ENCODE peak calls at places on chromosomes 16 and 17, in nine cellular contexts. J is AG04450, Z is GM10248, R is GM06990, Q is cardiac muscle cell, U is AG09319, I is psoas muscle, K is heart right ventricle, Y is cardiac fibroblast. P is an unnamed sample.

GRCh38 chr17:49696233-49696761 is 11.5 kb downstream of the SLC35B1 start:
- DNase-seq in J (no peak), Z (peak), R (peak), Q (no peak), U (no peak), I (no peak), K (no peak), Y (no peak), P (no peak)

GRCh38 chr16:72848759-72849664 is 198.9 kb downstream of the ZFHX3 start:
- DNase-seq in J (peak), Z (no peak), R (no peak), Q (peak), U (peak), I (peak), K (peak), Y (peak), P (peak)

GRCh38 chr16:4317471-4318170 is 1.8 kb downstream of the GLIS2 start:
- DNase-seq in J (no peak), Z (no peak), R (no peak), Q (peak), U (no peak), I (peak), K (no peak), Y (peak), P (peak)

GRCh38 chr16:50696575-50697420 is 3.4 kb downstream of the NOD2 start:
- DNase-seq in J (no peak), Z (peak), R (peak), Q (peak), U (no peak), I (peak), K (peak), Y (peak), P (no peak)

GRCh38 chr17:27608330-27609230 is 22.4 kb upstream of the LGALS9 start:
- DNase-seq in J (no peak), Z (no peak), R (no peak), Q (no peak), U (no peak), I (no peak), K (no peak), Y (no peak), P (peak)

GRCh38 chr17:27669850-27670249 is 38.9 kb downstream of the LGALS9 start:
- DNase-seq in J (no peak), Z (no peak), R (no peak), Q (no peak), U (no peak), I (no peak), K (no peak), Y (no peak), P (peak)

GRCh38 chr17:63024716-63025115 is 58.7 kb downstream of the TANC2 start:
- DNase-seq in J (no peak), Z (no peak), R (no peak), Q (peak), U (no peak), I (no peak), K (no peak), Y (peak), P (no peak)

GRCh38 chr17:40730974-40731373 is 24.2 kb downstream of the KRT25 start:
- DNase-seq in J (no peak), Z (no peak), R (no peak), Q (no peak), U (no peak), I (no peak), K (no peak), Y (no peak), P (no peak)

GRCh38 chr16:89350701-89351380 is 133.3 kb downstream of the ZNF778 start:
- DNase-seq in J (no peak), Z (no peak), R (no peak), Q (no peak), U (no peak), I (peak), K (no peak), Y (no peak), P (no peak)

GRCh38 chr16:58022601-58023371 is 2.8 kb upstream of the MMP15 start:
- DNase-seq in J (no peak), Z (no peak), R (no peak), Q (peak), U (no peak), I (peak), K (peak), Y (peak), P (peak)

GRCh38 chr16:84084570-84085270 is 32.0 kb downstream of the MBTPS1 start:
- DNase-seq in J (peak), Z (peak), R (peak), Q (peak), U (no peak), I (peak), K (peak), Y (peak), P (no peak)

GRCh38 chr16:15490123-15490711 is 55.8 kb downstream of the BMERB1 start:
- DNase-seq in J (no peak), Z (no peak), R (no peak), Q (no peak), U (no peak), I (no peak), K (no peak), Y (no peak), P (no peak)

GRCh38 chr16:81445926-81446317 is 1.3 kb downstream of the CMIP start:
- DNase-seq in J (no peak), Z (no peak), R (no peak), Q (no peak), U (no peak), I (no peak), K (no peak), Y (no peak), P (no peak)

GRCh38 chr17:21125862-21126261 is 902 bp upstream of the DHRS7B start:
- DNase-seq in J (no peak), Z (no peak), R (no peak), Q (no peak), U (no peak), I (no peak), K (no peak), Y (no peak), P (no peak)

GRCh38 chr16:75252946-75253911 is 1.8 kb upstream of the BCAR1 start:
- DNase-seq in J (no peak), Z (no peak), R (no peak), Q (peak), U (no peak), I (no peak), K (no peak), Y (peak), P (peak)

GRCh38 chr16:84013787-84014569 is 28.6 kb downstream of the SLC38A8 start:
- DNase-seq in J (no peak), Z (peak), R (peak), Q (peak), U (no peak), I (no peak), K (no peak), Y (peak), P (no peak)

GRCh38 chr16:87441886-87442580 is 49.9 kb downstream of the MAP1LC3B start:
- DNase-seq in J (no peak), Z (no peak), R (no peak), Q (no peak), U (no peak), I (peak), K (no peak), Y (no peak), P (peak)

GRCh38 chr17:9512323-9513168 is 63.1 kb downstream of the STX8 start:
- DNase-seq in J (peak), Z (no peak), R (no peak), Q (peak), U (no peak), I (no peak), K (no peak), Y (peak), P (no peak)

GRCh38 chr17:50425682-50426471 is at the start of gene ACSF2:
- DNase-seq in J (no peak), Z (peak), R (peak), Q (peak), U (no peak), I (peak), K (peak), Y (peak), P (no peak)

GRCh38 chr17:38922538-38923291 is 2.7 kb upstream of the LASP1NB start:
- DNase-seq in J (no peak), Z (no peak), R (no peak), Q (peak), U (peak), I (peak), K (peak), Y (peak), P (peak)

GRCh38 chr17:64331366-64331765 is 59.3 kb downstream of the PECAM1 start:
- DNase-seq in J (no peak), Z (no peak), R (no peak), Q (no peak), U (no peak), I (no peak), K (no peak), Y (no peak), P (no peak)

GRCh38 chr17:17042851-17043667 is 802 bp downstream of the MPRIP start:
- DNase-seq in J (no peak), Z (no peak), R (no peak), Q (peak), U (no peak), I (peak), K (peak), Y (no peak), P (peak)

GRCh38 chr17:21171309-21171922 is 42.5 kb downstream of the TMEM11 start:
- DNase-seq in J (no peak), Z (peak), R (peak), Q (no peak), U (no peak), I (no peak), K (no peak), Y (no peak), P (no peak)

GRCh38 chr17:19271751-19272357 is 34.7 kb downstream of the EPN2 start:
- DNase-seq in J (no peak), Z (no peak), R (no peak), Q (no peak), U (no peak), I (no peak), K (no peak), Y (no peak), P (no peak)

GRCh38 chr16:81558444-81559175 is 114.0 kb downstream of the CMIP start:
- DNase-seq in J (no peak), Z (no peak), R (no peak), Q (no peak), U (no peak), I (no peak), K (no peak), Y (no peak), P (no peak)

GRCh38 chr16:85998178-85998867 is 99.4 kb downstream of the IRF8 start:
- DNase-seq in J (no peak), Z (no peak), R (no peak), Q (no peak), U (no peak), I (no peak), K (no peak), Y (no peak), P (no peak)

GRCh38 chr16:10817963-10818941 is at the start of gene TVP23A:
- DNase-seq in J (no peak), Z (no peak), R (no peak), Q (peak), U (no peak), I (no peak), K (no peak), Y (peak), P (no peak)

GRCh38 chr17:49210158-49211029 is at the start of the genes ABI3 and GNGT2:
- DNase-seq in J (no peak), Z (peak), R (peak), Q (peak), U (no peak), I (peak), K (peak), Y (peak), P (no peak)

GRCh38 chr16:12348733-12349704 is 372.5 kb downstream of the SNX29 start:
- DNase-seq in J (no peak), Z (no peak), R (no peak), Q (no peak), U (no peak), I (no peak), K (no peak), Y (no peak), P (no peak)
- TF ChIP-seq CTCF in J (no peak), Z (no peak), R (no peak), Q (no peak), U (no peak), I (no peak), K (no peak), Y (no peak), P (no peak)

DNA sequence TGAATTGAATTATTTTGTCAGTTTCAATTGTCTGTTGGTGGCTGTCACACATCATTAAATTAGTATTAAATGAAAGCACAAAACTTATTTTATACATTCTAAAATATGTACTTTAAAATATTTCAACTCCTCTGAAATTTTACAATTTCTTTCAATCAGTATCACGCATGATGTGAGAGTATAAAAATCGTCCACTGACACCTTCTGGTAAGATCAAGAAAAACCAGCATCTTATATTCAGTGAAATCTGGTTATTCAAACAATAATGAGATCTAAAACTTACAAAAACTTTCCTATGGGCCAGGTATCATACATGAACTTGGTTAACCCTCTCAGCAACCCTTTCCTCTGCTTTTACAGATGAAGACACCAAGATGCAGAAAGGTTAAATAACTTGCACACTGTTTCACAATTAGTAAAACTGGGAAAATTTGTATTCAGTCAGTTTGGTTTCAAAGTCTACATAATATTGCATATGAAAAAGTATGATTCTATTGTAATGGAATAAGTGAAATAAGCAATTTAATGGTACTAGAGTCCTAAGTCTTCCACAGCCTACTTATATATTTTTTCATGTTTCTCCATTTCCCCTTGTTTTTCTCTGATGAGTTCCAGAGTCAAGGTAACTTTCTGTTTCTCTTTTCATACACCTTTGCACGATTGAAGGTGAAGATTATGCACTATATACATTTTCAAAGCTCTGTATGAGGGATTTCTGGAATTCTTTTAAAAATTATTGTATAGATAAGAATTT is 58.7 kb downstream of the EFCAB5 start:
- DNase-seq in J (no peak), Z (no peak), R (no peak), Q (no peak), U (no peak), I (no peak), K (no peak), Y (peak), P (no peak)
- TF ChIP-seq CTCF in J (peak), Z (peak), R (no peak), Q (peak), U (peak), I (no peak), K (no peak), Y (no peak), P (peak)

GRCh38 chr17:54749157-54749556 is 151.5 kb upstream of the TOM1L1 start:
- DNase-seq in J (no peak), Z (no peak), R (no peak), Q (no peak), U (no peak), I (no peak), K (no peak), Y (no peak), P (no peak)

GRCh38 chr17:54754560-54754959 is 146.1 kb upstream of the TOM1L1 start:
- DNase-seq in J (no peak), Z (peak), R (no peak), Q (no peak), U (no peak), I (no peak), K (no peak), Y (no peak), P (peak)
- TF ChIP-seq CTCF in J (no peak), Z (no peak), R (peak), Q (no peak), U (no peak), I (no peak), K (no peak), Y (no peak), P (no peak)

DNA sequence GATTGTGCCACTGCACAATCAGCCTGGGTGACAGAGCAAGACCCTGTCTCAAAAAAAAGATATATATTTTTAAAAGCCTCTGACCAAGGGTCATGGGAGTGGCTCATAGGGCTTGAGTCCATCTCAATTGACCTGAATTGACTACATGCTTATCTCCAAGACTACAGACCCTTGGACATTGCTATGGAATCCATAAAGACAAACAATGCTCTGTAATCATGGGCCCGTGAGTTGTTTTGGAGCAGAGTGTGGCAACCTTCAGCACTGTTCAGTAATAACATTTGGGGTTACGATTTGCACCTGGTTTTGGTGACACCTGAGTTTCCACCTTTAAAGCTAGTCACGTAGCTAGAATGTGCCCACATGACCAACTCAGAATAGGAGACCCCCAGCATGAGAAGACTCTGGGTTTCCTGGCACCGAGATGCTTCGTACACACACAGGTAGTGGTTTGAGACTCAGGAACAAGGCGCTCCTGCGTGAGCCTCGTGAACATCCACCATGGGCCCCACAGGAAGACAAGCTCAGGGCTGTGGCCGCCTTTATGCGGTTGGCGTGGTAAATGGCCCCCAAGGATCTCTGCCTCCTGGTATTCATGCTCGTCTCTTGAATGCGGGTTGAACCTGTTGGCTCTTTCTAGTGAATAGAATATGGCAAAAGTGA is 66.6 kb upstream of the RPH3AL start:
- DNase-seq in J (no peak), Z (no peak), R (no peak), Q (no peak), U (no peak), I (no peak), K (no peak), Y (no peak), P (no peak)
- TF ChIP-seq CTCF in J (no peak), Z (no peak), R (no peak), Q (no peak), U (no peak), I (no peak), K (no peak), Y (no peak), P (no peak)

GRCh38 chr17:6290488-6291196 is 144.3 kb downstream of the AIPL1 start:
- DNase-seq in J (no peak), Z (no peak), R (no peak), Q (no peak), U (no peak), I (no peak), K (no peak), Y (no peak), P (no peak)

GRCh38 chr17:6286239-6286638 is 148.7 kb downstream of the AIPL1 start:
- DNase-seq in J (no peak), Z (no peak), R (no peak), Q (no peak), U (no peak), I (no peak), K (no peak), Y (no peak), P (no peak)
- TF ChIP-seq CTCF in J (no peak), Z (no peak), R (peak), Q (no peak), U (no peak), I (no peak), K (no peak), Y (no peak), P (no peak)

GRCh38 chr17:35766903-35767510 is 6.3 kb downstream of the C17orf50 start:
- DNase-seq in J (no peak), Z (peak), R (no peak), Q (peak), U (no peak), I (no peak), K (peak), Y (peak), P (no peak)
- TF ChIP-seq CTCF in J (peak), Z (peak), R (peak), Q (peak), U (peak), I (peak), K (peak), Y (peak), P (peak)

GRCh38 chr16:31487720-31488629 is 5.1 kb downstream of the SLC5A2 start:
- DNase-seq in J (no peak), Z (peak), R (peak), Q (peak), U (no peak), I (peak), K (no peak), Y (peak), P (peak)
- TF ChIP-seq CTCF in J (no peak), Z (no peak), R (no peak), Q (no peak), U (no peak), I (no peak), K (no peak), Y (no peak), P (no peak)